ENCODE peak calls at places on chromosomes 12 and 14, in ten cellular contexts. J is cardiac muscle cell, A is SK-N-SH, S is bronchial epithelial cell, L is ovary, C is fibroblast of villous mesenchyme, D is heart right ventricle, X is A549, Y is foreskin fibroblast, U is fibroblast of lung. B is an unnamed sample.

GRCh38 chr12:43501705-43502104 is 50.3 kb downstream of the ADAMTS20 start:
- DNase-seq in J (peak; percentile 16), S (peak; percentile 21), C (peak; percentile 38), L (no peak), A (peak; percentile 56), D (no peak), Y (peak; percentile 4), U (peak; percentile 58), X (peak; percentile 4), B (peak; percentile 1)

GRCh38 chr14:74973003-74973614 is 17.7 kb upstream of the PGF start:
- DNase-seq in U (no peak), A (peak; percentile 47), C (no peak), S (no peak), L (no peak), X (no peak), J (no peak), Y (no peak), D (peak; percentile 84), B (no peak)

GRCh38 chr14:77086017-77086727 is 11.9 kb upstream of the CIPC start:
- DNase-seq in S (peak; percentile 72), L (no peak), D (no peak), A (no peak), Y (no peak), U (no peak), J (peak; percentile 46), X (no peak), C (peak; percentile 33), B (no peak)

GRCh38 chr12:53492830-53493609 is 6.2 kb downstream of the MAP3K12 start:
- DNase-seq in Y (peak; percentile 83), U (peak; percentile 89), L (peak; percentile 96), C (peak; percentile 91), D (peak; percentile 92), S (peak; percentile 65), X (peak; percentile 72), J (peak; percentile 96), A (peak; percentile 97), B (no peak)

GRCh38 chr14:94213021-94213420 is 38.9 kb downstream of the PPP4R4 start:
- DNase-seq in S (peak; percentile 97), A (no peak), Y (peak; percentile 45), D (no peak), X (no peak), L (no peak), C (peak; percentile 30), J (no peak), U (no peak), B (peak; percentile 75)

GRCh38 chr12:124454352-124454725 is 113.1 kb downstream of the NCOR2 start:
- DNase-seq in D (no peak), S (no peak), C (no peak), U (no peak), J (no peak), X (no peak), L (no peak), Y (no peak), A (no peak), B (no peak)

GRCh38 chr12:67827820-67828383 is 161.3 kb upstream of the IFNG-AS1 start:
- DNase-seq in L (no peak), J (no peak), C (peak; percentile 89), Y (peak; percentile 92), A (peak; percentile 14), X (peak; percentile 86), S (peak; percentile 99), U (peak; percentile 86), D (peak; percentile 40), B (peak; percentile 97)

GRCh38 chr12:48078901-48079300 is 27.0 kb downstream of the SENP1 start:
- DNase-seq in X (no peak), L (no peak), Y (peak; percentile 67), D (no peak), C (peak; percentile 63), A (no peak), J (no peak), S (peak; percentile 59), U (peak; percentile 59), B (no peak)

GRCh38 chr12:96720363-96720705 is 186.7 kb upstream of the NEDD1 start:
- DNase-seq in U (no peak), S (no peak), C (no peak), A (no peak), L (no peak), J (no peak), Y (no peak), X (peak; percentile 35), D (no peak), B (no peak)

GRCh38 chr12:105220150-105220928 is 15.6 kb downstream of the APPL2 start:
- DNase-seq in J (no peak), A (no peak), S (no peak), D (peak; percentile 24), X (no peak), L (no peak), U (no peak), Y (no peak), C (no peak), B (no peak)

DNA sequence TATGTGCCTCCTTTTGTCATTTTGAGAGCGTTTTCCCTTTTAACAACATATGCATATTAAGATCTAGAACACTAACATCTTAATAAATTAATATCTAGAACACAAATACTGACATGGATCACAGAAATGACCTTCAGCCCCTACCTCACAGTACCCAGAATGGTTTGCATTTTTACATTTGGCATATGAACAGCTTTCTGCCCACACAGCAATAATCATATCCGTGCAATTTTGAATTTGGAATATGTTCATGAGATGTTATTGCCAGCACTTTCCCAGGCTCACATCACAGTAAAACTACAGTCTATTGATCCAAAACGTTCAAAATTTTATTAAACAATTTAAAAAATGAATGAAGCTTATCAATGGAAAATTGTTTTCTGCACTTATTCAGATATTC is 114.6 kb downstream of the SLC25A21 start:
- DNase-seq in X (no peak), D (no peak), Y (no peak), J (no peak), S (no peak), A (no peak), C (no peak), U (no peak), L (no peak), B (no peak)
- TF ChIP-seq CTCF in X (no peak), D (no peak), Y (no peak), J (no peak), S (no peak), A (no peak), C (no peak), U (no peak), L (no peak), B (no peak)

GRCh38 chr12:1806301-1807106 is 13.9 kb upstream of the LRTM2 start:
- DNase-seq in A (no peak), L (no peak), Y (no peak), D (no peak), C (no peak), J (no peak), X (no peak), U (peak; percentile 43), S (no peak), B (no peak)
- H3K4me3 ChIP-seq in A (no peak overlapping the region), L (no peak overlapping the region), Y (no peak overlapping the region), D (no peak overlapping the region), C (no peak overlapping the region), J (no peak overlapping the region), X (no peak overlapping the region), U (no peak overlapping the region), S (no peak overlapping the region), B (no peak overlapping the region)

GRCh38 chr12:118853634-118854033 is 127.7 kb upstream of the SRRM4 start:
- DNase-seq in Y (no peak), L (no peak), A (no peak), S (peak; percentile 2), X (no peak), D (no peak), U (no peak), J (peak; percentile 21), C (no peak), B (no peak)
- TF ChIP-seq CTCF in Y (no peak), L (no peak), A (no peak), S (no peak), X (no peak), D (no peak), U (no peak), J (no peak), C (no peak), B (no peak)

GRCh38 chr12:102479099-102479887 is 1.1 kb downstream of the IGF1 start:
- DNase-seq in Y (no peak), D (no peak), J (peak; percentile 23), U (no peak), S (peak; percentile 37), L (no peak), X (no peak), A (no peak), C (peak; percentile 36), B (no peak)
- H3K4me3 ChIP-seq in Y (peak overlapping the region; percentile 5), D (peak overlapping the region; percentile 48), J (no peak overlapping the region), U (peak overlapping the region; percentile 12), S (no peak overlapping the region), L (peak overlapping the region; percentile 37), X (no peak overlapping the region), A (peak overlapping the region; percentile 5), C (peak overlapping the region; percentile 39), B (no peak overlapping the region)

GRCh38 chr12:22670762-22671161 is 45.8 kb downstream of the ETNK1 start:
- DNase-seq in U (peak; percentile 54), L (no peak), J (no peak), D (no peak), X (no peak), C (no peak), S (peak; percentile 14), Y (no peak), A (no peak), B (no peak)
- TF ChIP-seq CTCF in U (peak; percentile 30), L (no peak), J (peak; percentile 31), D (peak; percentile 37), X (peak; percentile 43), C (peak; percentile 28), S (no peak), Y (peak; percentile 14), A (peak; percentile 63), B (no peak)

GRCh38 chr12:110844551-110845395 is 2.0 kb upstream of the CCDC63 start:
- DNase-seq in A (peak; percentile 71), J (no peak), C (no peak), D (peak; percentile 70), L (no peak), Y (peak; percentile 21), X (no peak), U (peak; percentile 23), S (peak; percentile 46), B (no peak)
- H3K4me3 ChIP-seq in A (peak overlapping the region; percentile 7), J (no peak overlapping the region), C (no peak overlapping the region), D (no peak overlapping the region), L (no peak overlapping the region), Y (no peak overlapping the region), X (no peak overlapping the region), U (no peak overlapping the region), S (no peak overlapping the region), B (no peak overlapping the region)

GRCh38 chr12:39958377-39958776 is 147.5 kb downstream of the SLC2A13 start:
- DNase-seq in Y (no peak), C (no peak), X (no peak), U (no peak), D (no peak), J (no peak), S (no peak), A (no peak), L (no peak), B (no peak)
- TF ChIP-seq CTCF in Y (no peak), C (no peak), X (peak; percentile 26), U (peak; percentile 7), D (no peak), J (peak; percentile 26), S (peak; percentile 36), A (peak; percentile 30), L (no peak), B (no peak)

B was measured in AG04449.